ENCODE peak calls at places on chromosomes 2 and 18, in five cellular contexts. G is GM23338, E is colonic mucosa, C is esophagus muscularis mucosa, S is SK-N-SH. K is an unnamed sample.
A peak's percentile ranks its signal among the peaks of the same experiment; 100 is the strongest.

GRCh38 chr2:218465987-218466633 is 47.2 kb downstream of the VIL1 start:
- DNase-seq in G (peak; percentile 17), E (no peak), C (peak; percentile 2), S (peak; percentile 32), K (no peak)

GRCh38 chr2:9287400-9288059 is 80.9 kb downstream of the ASAP2 start:
- DNase-seq in G (no peak), E (no peak), C (no peak), S (no peak), K (no peak)

GRCh38 chr2:232890896-232891601 is 21.0 kb downstream of the SNORC start:
- DNase-seq in G (peak; percentile 83), E (no peak), C (no peak), S (no peak), K (no peak)

GRCh38 chr2:214774108-214774507 is 35.4 kb downstream of the BARD1 start:
- DNase-seq in G (no peak), E (no peak), C (no peak), S (no peak), K (no peak)

GRCh38 chr18:58827425-58827824 is 37.3 kb upstream of the ZNF532 start:
- DNase-seq in G (no peak), E (no peak), C (no peak), S (no peak), K (no peak)

GRCh38 chr2:144554811-144555210 is 34.9 kb upstream of the ZEB2 start:
- DNase-seq in G (no peak), E (no peak), C (no peak), S (no peak), K (no peak)

GRCh38 chr18:34222025-34222395 is 2.7 kb downstream of the NOL4 start:
- DNase-seq in G (peak; percentile 57), E (no peak), C (no peak), S (peak; percentile 41), K (no peak)

GRCh38 chr2:199457147-199458016 is at the start of gene SATB2:
- DNase-seq in G (no peak), E (peak; percentile 81), C (peak; percentile 90), S (peak; percentile 47), K (no peak)

GRCh38 chr2:179070895-179071294 is 21.0 kb upstream of the CCDC141 start:
- DNase-seq in G (no peak), E (no peak), C (no peak), S (no peak), K (no peak)

GRCh38 chr18:66682855-66683322 is 79.0 kb upstream of the CDH19 start:
- DNase-seq in G (no peak), E (no peak), C (no peak), S (peak; percentile 52), K (no peak)

GRCh38 chr2:170208967-170209366 is 31.0 kb downstream of the MYO3B start:
- DNase-seq in G (no peak), E (no peak), C (no peak), S (no peak), K (no peak)

GRCh38 chr18:58635891-58636290 is 7.0 kb upstream of the ALPK2 start:
- DNase-seq in G (no peak), E (no peak), C (no peak), S (no peak), K (no peak)

GRCh38 chr18:78144669-78145068 is 834.9 kb upstream of the SALL3 start:
- DNase-seq in G (no peak), E (no peak), C (no peak), S (no peak), K (no peak)

GRCh38 chr2:33786881-33787280 is 187.8 kb upstream of the FAM98A start:
- DNase-seq in G (no peak), E (no peak), C (no peak), S (no peak), K (no peak)

GRCh38 chr18:44133483-44133882 is 547.2 kb upstream of the SETBP1 start:
- DNase-seq in G (no peak), E (no peak), C (no peak), S (no peak), K (no peak)

GRCh38 chr2:32746554-32747133 is 118.8 kb downstream of the TTC27 start:
- DNase-seq in G (no peak), E (no peak), C (no peak), S (no peak), K (no peak)

GRCh38 chr2:210917465-210917864 is 361.1 kb downstream of the CPS1 start:
- DNase-seq in G (peak; percentile 17), E (no peak), C (no peak), S (no peak), K (no peak)

GRCh38 chr2:96531872-96532505 is 4.6 kb upstream of the ARID5A start:
- DNase-seq in G (peak; percentile 87), E (peak; percentile 95), C (peak; percentile 99), S (peak; percentile 86), K (peak; percentile 98)

GRCh38 chr2:163878718-163879117 is 142.9 kb upstream of the FIGN start:
- DNase-seq in G (peak; percentile 79), E (peak; percentile 18), C (no peak), S (peak; percentile 21), K (no peak)

GRCh38 chr18:3594760-3595241 is 144.8 kb downstream of the TGIF1 start:
- DNase-seq in G (no peak), E (peak; percentile 66), C (no peak), S (no peak), K (no peak)

GRCh38 chr2:204870053-204870452 is 324.8 kb downstream of the PARD3B start:
- DNase-seq in G (no peak), E (no peak), C (no peak), S (no peak), K (no peak)

GRCh38 chr18:47500930-47501329 is 249.5 kb upstream of the SKOR2 start:
- DNase-seq in G (no peak), E (no peak), C (no peak), S (no peak), K (peak; percentile 6)

GRCh38 chr2:46954951-46955571 is 39.5 kb upstream of the MCFD2 start:
- DNase-seq in G (no peak), E (peak; percentile 36), C (no peak), S (no peak), K (no peak)

GRCh38 chr2:46909771-46910419 is 5.7 kb downstream of the MCFD2 start:
- DNase-seq in G (no peak), E (peak; percentile 47), C (no peak), S (no peak), K (no peak)

GRCh38 chr2:30511122-30512083 is 64.4 kb downstream of the LCLAT1 start:
- DNase-seq in G (peak; percentile 11), E (peak; percentile 46), C (no peak), S (peak; percentile 24), K (no peak)

GRCh38 chr2:200396726-200397348 is 90.3 kb downstream of the SPATS2L start:
- DNase-seq in G (no peak), E (no peak), C (no peak), S (no peak), K (no peak)

GRCh38 chr2:233453111-233453915 is 99.0 kb downstream of the DGKD start:
- DNase-seq in G (no peak), E (no peak), C (no peak), S (no peak), K (no peak)

GRCh38 chr2:46643493-46643892 is 164.1 kb downstream of the TMEM247 start:
- DNase-seq in G (no peak), E (no peak), C (no peak), S (no peak), K (no peak)

GRCh38 chr2:94996401-94997100 is 29.0 kb upstream of the MAL start:
- DNase-seq in G (no peak), E (no peak), C (no peak), S (no peak), K (no peak)

DNA sequence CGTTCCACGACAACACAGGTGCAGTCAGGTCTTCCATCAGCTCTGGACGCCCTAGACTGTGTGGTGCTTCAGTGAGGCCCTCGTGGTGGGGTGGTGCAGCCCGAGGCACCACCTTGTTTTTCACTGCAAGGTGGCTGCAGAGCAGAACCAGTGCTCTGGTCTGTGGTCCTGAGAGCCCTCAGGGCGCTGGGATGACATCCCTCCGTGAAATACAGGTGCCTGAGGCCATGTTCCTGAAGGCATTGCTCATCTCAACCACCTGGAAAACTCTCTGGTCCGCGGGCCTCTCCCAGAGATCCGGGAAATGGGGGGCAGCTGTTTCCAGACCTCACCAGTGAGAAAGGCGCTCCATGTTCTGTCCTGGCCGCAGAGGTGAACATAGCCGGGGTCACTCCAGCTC is 119.2 kb downstream of the ACOXL start:
- DNase-seq in G (no peak), E (no peak), C (no peak), S (no peak), K (no peak)
- TF ChIP-seq CTCF in G (no peak), E (no peak), C (no peak), S (no peak), K (no peak)

GRCh38 chr2:152468832-152469692 is 134.1 kb downstream of the FMNL2 start:
- DNase-seq in G (no peak), E (peak; percentile 46), C (peak; percentile 87), S (no peak), K (no peak)
- H3K4me1 ChIP-seq in G (peaks cover 84% of the 10 kb centered on the region), E (peaks cover 4% of the 10 kb centered on the region), C (peaks cover 72% of the 10 kb centered on the region), S (no peaks in the 10 kb centered on the region), K (peaks cover 58% of the 10 kb centered on the region)

DNA sequence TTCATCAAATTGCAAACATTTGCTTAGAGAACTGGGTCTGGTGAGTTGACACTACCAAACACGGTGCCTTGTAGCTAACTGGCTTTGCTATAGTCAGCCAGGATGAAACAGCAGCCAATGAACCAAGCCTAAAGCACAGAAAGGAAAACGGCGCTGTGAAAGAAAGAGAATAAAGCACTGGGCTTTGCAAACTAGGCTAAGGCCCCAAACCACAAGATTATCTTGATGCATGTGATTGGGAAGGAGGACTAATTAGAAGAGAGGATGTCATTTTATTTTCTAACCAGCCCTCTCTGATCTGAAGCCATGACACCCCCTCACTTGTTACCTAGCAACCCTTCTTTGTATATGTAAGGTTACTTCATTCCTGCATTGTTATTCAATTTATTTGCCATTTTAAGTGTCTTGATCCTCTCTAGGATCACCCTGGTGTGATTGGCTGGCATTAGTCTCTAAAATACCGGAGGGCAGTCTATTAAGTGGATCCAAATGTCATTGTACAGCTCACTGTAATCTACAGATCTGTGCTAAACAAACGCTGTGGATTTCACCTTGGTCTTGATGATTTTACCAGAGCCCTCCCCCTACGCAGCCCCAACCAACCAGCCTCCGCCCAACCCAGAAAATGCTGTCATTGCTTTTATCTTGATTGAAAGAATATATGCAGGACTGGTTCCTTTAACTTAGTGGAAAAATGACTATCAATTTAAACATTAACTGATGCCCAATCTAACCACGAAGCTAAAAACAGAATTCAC is 395.3 kb upstream of the ACVR2A start:
- DNase-seq in G (peak; percentile 86), E (no peak), C (peak; percentile 55), S (peak; percentile 3), K (no peak)
- TF ChIP-seq CTCF in G (no peak), E (no peak), C (no peak), S (no peak), K (no peak)

DNA sequence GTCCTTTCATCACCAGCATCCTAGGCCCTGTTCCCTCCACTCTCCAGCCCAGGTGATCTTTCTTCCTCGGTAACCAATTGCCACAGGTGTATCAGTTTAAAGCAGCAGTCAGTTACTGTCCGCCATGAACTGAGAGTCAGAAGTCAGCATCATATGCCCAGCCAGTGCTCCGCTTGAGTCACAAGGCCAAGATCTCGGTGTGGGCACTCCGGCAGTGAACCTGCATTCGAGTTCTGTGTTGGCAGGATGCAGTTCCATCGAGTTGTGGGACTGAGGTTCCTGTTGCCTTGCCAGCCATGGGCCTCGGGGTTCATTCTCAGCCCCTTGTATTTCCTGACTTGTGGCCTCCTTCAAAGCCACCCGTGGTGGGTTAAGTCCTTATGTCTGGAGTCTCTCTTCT is 3.1 kb upstream of the TMEM185B start:
- DNase-seq in G (no peak), E (no peak), C (no peak), S (no peak), K (no peak)
- H3K4me1 ChIP-seq in G (no peaks in the 10 kb centered on the region), E (peaks cover 19% of the 10 kb centered on the region), C (peaks cover 34% of the 10 kb centered on the region), S (peaks cover 17% of the 10 kb centered on the region), K (peaks cover 24% of the 10 kb centered on the region)

K was measured in vagina.